ENCODE peak calls at places on chromosomes 6 and 20, in four cellular contexts. Z, G, C and M are unnamed samples.
A peak's percentile ranks its signal among the peaks of the same experiment; 100 is the strongest.

GRCh38 chr6:107330190-107330589 is 129.2 kb downstream of the PDSS2 start:
- DNase-seq in Z (peak; percentile 75), G (no peak), C (no peak), M (no peak)

GRCh38 chr6:32291549-32291948 is 67.7 kb upstream of the NOTCH4 start:
- DNase-seq in Z (no peak), G (no peak), C (no peak), M (no peak)

GRCh38 chr6:136723780-136724179 is 68.5 kb downstream of the MAP3K5 start:
- DNase-seq in Z (peak; percentile 53), G (no peak), C (no peak), M (no peak)

GRCh38 chr20:62136283-62137091 is 6.7 kb downstream of the PSMA7 start:
- DNase-seq in Z (no peak), G (peak; percentile 74), C (peak; percentile 74), M (peak; percentile 74)

GRCh38 chr20:48313346-48313745 is 514.5 kb downstream of the PREX1 start:
- DNase-seq in Z (no peak), G (no peak), C (no peak), M (no peak)

GRCh38 chr20:43409041-43409913 is 48.4 kb upstream of the SRSF6 start:
- DNase-seq in Z (peak; percentile 7), G (peak; percentile 50), C (peak; percentile 57), M (peak; percentile 61)

GRCh38 chr6:67689329-67689728 is 945.8 kb upstream of the ADGRB3 start:
- DNase-seq in Z (no peak), G (no peak), C (no peak), M (no peak)

GRCh38 chr20:4470375-4470774 is 251.3 kb upstream of the PRND start:
- DNase-seq in Z (no peak), G (no peak), C (no peak), M (no peak)

GRCh38 chr20:59428006-59428405 is 127.6 kb downstream of the EDN3 start:
- DNase-seq in Z (no peak), G (no peak), C (no peak), M (no peak)

GRCh38 chr6:157823001-157823522 is at the start of gene SNX9:
- DNase-seq in Z (no peak), G (peak; percentile 54), C (peak; percentile 94), M (peak; percentile 76)

GRCh38 chr6:133953634-133954415 is 801 bp downstream of the TBPL1 start:
- DNase-seq in Z (no peak), G (no peak), C (peak; percentile 58), M (no peak)

GRCh38 chr6:19035454-19035853 is 648.3 kb downstream of the RNF144B start:
- DNase-seq in Z (no peak), G (no peak), C (no peak), M (no peak)

GRCh38 chr20:6829510-6830116 is 62.1 kb downstream of the BMP2 start:
- DNase-seq in Z (no peak), G (peak; percentile 29), C (no peak), M (no peak)

GRCh38 chr20:40860487-40860902 is 168.1 kb upstream of the TOP1 start:
- DNase-seq in Z (no peak), G (no peak), C (no peak), M (no peak)

GRCh38 chr6:63066053-63066704 is 145.1 kb upstream of the FKBP1C start:
- DNase-seq in Z (no peak), G (peak; percentile 35), C (no peak), M (no peak)

GRCh38 chr20:24160563-24161355 is 172.2 kb upstream of the GGTLC1 start:
- DNase-seq in Z (no peak), G (peak; percentile 39), C (peak; percentile 31), M (peak; percentile 66)

GRCh38 chr6:128538763-128539162 is 18.4 kb upstream of the PTPRK start:
- DNase-seq in Z (no peak), G (no peak), C (no peak), M (no peak)

GRCh38 chr20:3857405-3857804 is 10.8 kb downstream of the MAVS start:
- DNase-seq in Z (no peak), G (no peak), C (no peak), M (no peak)

GRCh38 chr6:18121580-18122127 is 823 bp downstream of the NHLRC1 start:
- DNase-seq in Z (no peak), G (peak; percentile 27), C (peak; percentile 21), M (peak; percentile 71)

GRCh38 chr6:168196385-168196860 is 117.4 kb upstream of the FRMD1 start:
- DNase-seq in Z (no peak), G (peak; percentile 72), C (no peak), M (no peak)

GRCh38 chr6:114194362-114195343 is 148.2 kb downstream of the HS3ST5 start:
- DNase-seq in Z (no peak), G (no peak), C (peak; percentile 1), M (no peak)

GRCh38 chr20:52747736-52748135 is 224.4 kb upstream of the TSHZ2 start:
- DNase-seq in Z (no peak), G (peak; percentile 37), C (peak; percentile 2), M (peak; percentile 34)

GRCh38 chr6:153976921-153977693 is 61.9 kb upstream of the OPRM1 start:
- DNase-seq in Z (peak; percentile 4), G (no peak), C (no peak), M (no peak)

GRCh38 chr20:23334111-23334510 is 16.5 kb upstream of the NXT1 start:
- DNase-seq in Z (no peak), G (no peak), C (peak; percentile 20), M (no peak)

GRCh38 chr6:98054453-98054852 is 771.4 kb upstream of the MMS22L start:
- DNase-seq in Z (no peak), G (no peak), C (no peak), M (no peak)

GRCh38 chr6:158758941-158759479 is 60.2 kb downstream of the EZR start:
- DNase-seq in Z (no peak), G (no peak), C (no peak), M (no peak)

GRCh38 chr6:125357515-125358256 is 55.9 kb upstream of the HDDC2 start:
- DNase-seq in Z (no peak), G (no peak), C (no peak), M (no peak)

GRCh38 chr6:113006494-113006893 is 659.4 kb downstream of the RFPL4B start:
- DNase-seq in Z (no peak), G (no peak), C (no peak), M (no peak)

GRCh38 chr6:42133926-42134325 is 8.5 kb downstream of the C6orf132 start:
- DNase-seq in Z (no peak), G (no peak), C (no peak), M (no peak)

GRCh38 chr20:50574586-50574985 is 64.4 kb downstream of the PTPN1 start:
- DNase-seq in Z (no peak), G (no peak), C (no peak), M (no peak)

GRCh38 chr6:169254456-169255316 is 1.0 kb upstream of the THBS2 start:
- DNase-seq in Z (no peak), G (no peak), C (no peak), M (no peak)

GRCh38 chr20:50331469-50332251 is 141.0 kb downstream of the CEBPB start:
- DNase-seq in Z (no peak), G (peak; percentile 83), C (no peak), M (no peak)

GRCh38 chr6:145903356-145904102 is 60.6 kb downstream of the SHPRH start:
- DNase-seq in Z (no peak), G (peak; percentile 69), C (no peak), M (no peak)

GRCh38 chr6:34795836-34796425 is 4.0 kb downstream of the BLTP3A start:
- DNase-seq in Z (no peak), G (peak; percentile 28), C (no peak), M (no peak)

GRCh38 chr20:57922701-57923100 is 212.9 kb upstream of the PMEPA1 start:
- DNase-seq in Z (no peak), G (no peak), C (no peak), M (no peak)

GRCh38 chr6:41920921-41921711 is at the start of the genes BYSL and MED20:
- DNase-seq in Z (peak; percentile 83), G (peak; percentile 92), C (peak; percentile 98), M (peak; percentile 92)

GRCh38 chr20:3751664-3752385 is 15.7 kb downstream of the ADISSP start:
- DNase-seq in Z (no peak), G (no peak), C (no peak), M (peak; percentile 29)

GRCh38 chr20:8094845-8095244 is 37.2 kb upstream of the PLCB1 start:
- DNase-seq in Z (no peak), G (peak; percentile 61), C (no peak), M (no peak)

DNA sequence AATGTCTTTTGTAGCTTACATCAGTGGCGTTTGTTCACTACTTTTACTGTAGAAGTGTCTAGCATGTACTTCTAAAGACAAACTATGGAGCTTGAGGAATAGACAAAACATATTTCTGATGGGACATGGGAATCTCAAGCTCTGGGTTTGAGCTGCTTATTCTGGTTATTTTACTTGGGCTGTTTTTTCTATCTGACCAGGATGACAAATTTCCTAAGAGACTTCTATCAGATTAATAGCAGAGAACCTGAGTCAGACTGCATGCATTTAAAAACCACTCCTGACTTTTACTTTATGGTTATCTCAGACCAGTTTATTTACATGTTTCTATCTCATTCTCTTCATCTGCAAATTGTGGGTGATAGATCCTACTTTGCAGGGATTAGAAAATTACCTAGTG is 1282.3 kb upstream of the GJE1 start:
- DNase-seq in Z (no peak), G (no peak), C (no peak), M (no peak)
- TF ChIP-seq ETV6 in Z (no peak), G (no peak), C (no peak), M (no peak)

GRCh38 chr20:53750827-53751393 is 157.3 kb upstream of the ZNF217 start:
- DNase-seq in Z (peak; percentile 69), G (no peak), C (peak; percentile 68), M (no peak)

GRCh38 chr20:53752583-53752970 is 158.9 kb upstream of the ZNF217 start:
- DNase-seq in Z (no peak), G (no peak), C (peak; percentile 58), M (no peak)

GRCh38 chr20:53751394-53752368 is 158.0 kb upstream of the ZNF217 start:
- DNase-seq in Z (peak; percentile 86), G (no peak), C (peak; percentile 34), M (no peak)

GRCh38 chr20:53753880-53754459 is 160.3 kb upstream of the ZNF217 start:
- DNase-seq in Z (no peak), G (peak; percentile 65), C (no peak), M (no peak)

GRCh38 chr20:53752971-53753879 is 159.6 kb upstream of the ZNF217 start:
- DNase-seq in Z (no peak), G (no peak), C (peak; percentile 80), M (no peak)
- TF ChIP-seq MAX in Z (no peak), G (no peak), C (no peak), M (no peak)

GRCh38 chr6:73121421-73121993 is 103.8 kb downstream of the KHDC1L start:
- DNase-seq in Z (no peak), G (no peak), C (no peak), M (no peak)
- TF ChIP-seq ETV6 in Z (no peak), G (no peak), C (no peak), M (no peak)

DNA sequence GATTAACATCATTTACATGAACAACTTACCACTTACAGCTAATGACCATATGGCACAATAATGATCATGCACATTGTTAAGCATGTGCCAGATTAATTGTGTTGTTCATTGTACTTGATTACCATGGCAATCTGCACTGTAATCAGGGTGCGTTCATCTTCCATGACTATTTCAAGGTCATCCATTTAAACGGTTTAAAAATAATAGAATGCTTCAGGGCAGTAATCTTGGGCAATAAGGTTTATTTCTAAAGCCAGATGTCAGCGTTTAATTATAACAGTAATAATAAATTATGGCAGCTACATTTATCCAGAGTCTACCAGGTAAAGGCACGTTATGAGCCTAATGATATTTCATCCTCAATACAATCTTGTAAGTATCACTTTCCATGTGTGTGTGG is 23.4 kb upstream of the UBE2J1 start:
- DNase-seq in Z (no peak), G (no peak), C (no peak), M (no peak)
- TF ChIP-seq MAX in Z (no peak), G (no peak), C (no peak), M (no peak)